ENCODE peak calls at places on chromosomes 12 and 14, in nine cellular contexts. W is ovary, K is A549, X is body of pancreas, U is HCT116, G is tibial nerve, F is IMR-90, N is gastrocnemius medialis, E is testis. H is an unnamed sample.

GRCh38 chr14:96275182-96276112 is 19.4 kb downstream of the BDKRB1 start:
- DNase-seq in E (peak), F (peak), G (peak), W (peak), N (peak), K (peak), X (peak), U (peak), H (peak)

GRCh38 chr12:92938623-92939022 is 9.5 kb upstream of the EEA1 start:
- DNase-seq in E (no peak), X (no peak), N (no peak), G (no peak), K (no peak), F (no peak), U (no peak), W (no peak), H (no peak)

GRCh38 chr12:11743748-11744147 is 94.3 kb downstream of the ETV6 start:
- DNase-seq in E (no peak), K (no peak), U (no peak), W (no peak), F (no peak), G (no peak), N (no peak), X (no peak), H (no peak)

GRCh38 chr14:22819191-22819988 is 4.2 kb upstream of the SLC7A7 start:
- DNase-seq in G (peak), X (peak), U (no peak), W (no peak), F (peak), N (no peak), K (peak), E (no peak), H (no peak)

GRCh38 chr12:67426067-67426466 is 156.9 kb downstream of the CAND1 start:
- DNase-seq in X (peak), G (no peak), K (no peak), U (no peak), E (no peak), N (no peak), W (no peak), F (peak), H (no peak)

GRCh38 chr14:79417961-79418360 is 793.3 kb downstream of the DIO2 start:
- DNase-seq in E (no peak), F (peak), X (no peak), U (no peak), W (no peak), N (no peak), K (no peak), G (no peak), H (no peak)

GRCh38 chr14:54797986-54798385 is 104.6 kb downstream of the GCH1 start:
- DNase-seq in N (no peak), G (no peak), W (no peak), X (no peak), F (no peak), E (no peak), U (no peak), K (no peak), H (no peak)

GRCh38 chr12:95970905-95971304 is 25.2 kb downstream of the HAL start:
- DNase-seq in X (no peak), K (no peak), U (no peak), F (no peak), G (no peak), N (no peak), E (no peak), W (no peak), H (no peak)

GRCh38 chr14:20757963-20758362 is 10.2 kb upstream of the EDDM3B start:
- DNase-seq in K (no peak), U (no peak), W (no peak), X (peak), N (no peak), F (no peak), E (peak), G (peak), H (no peak)

GRCh38 chr14:22865424-22866215 is 5.9 kb upstream of the LRP10 start:
- DNase-seq in N (no peak), K (no peak), F (no peak), E (no peak), G (no peak), U (no peak), W (no peak), X (no peak), H (no peak)

GRCh38 chr14:77645520-77646230 is 29.2 kb upstream of the SPTLC2 start:
- DNase-seq in G (no peak), K (no peak), W (no peak), U (no peak), X (no peak), N (no peak), F (no peak), E (peak), H (no peak)

GRCh38 chr14:85296466-85297210 is 233.3 kb upstream of the FLRT2 start:
- DNase-seq in G (no peak), U (no peak), W (no peak), E (peak), N (no peak), K (peak), F (peak), X (no peak), H (peak)

GRCh38 chr12:125068391-125068790 is 3.2 kb downstream of the AACS start:
- DNase-seq in X (no peak), F (no peak), K (no peak), E (no peak), N (no peak), U (no peak), W (no peak), G (no peak), H (no peak)

GRCh38 chr12:125061229-125061628 is 4.0 kb upstream of the AACS start:
- DNase-seq in G (no peak), E (no peak), X (no peak), U (no peak), K (no peak), N (no peak), F (no peak), W (no peak), H (no peak)

GRCh38 chr12:125065753-125066570 is 727 bp downstream of the AACS start:
- DNase-seq in E (no peak), X (no peak), U (no peak), K (no peak), W (no peak), G (no peak), F (no peak), N (no peak), H (no peak)

GRCh38 chr12:125064492-125064891 is 743 bp upstream of the AACS start:
- DNase-seq in W (no peak), X (no peak), N (no peak), F (no peak), U (no peak), E (no peak), K (no peak), G (no peak), H (no peak)

GRCh38 chr12:125065021-125065752 is at the start of gene AACS:
- DNase-seq in X (peak), F (peak), N (peak), K (peak), U (peak), G (peak), W (peak), E (peak), H (peak)
- TF ChIP-seq POLR2A in X (peak), F (peak), N (peak), K (peak), U (peak), G (no peak), W (no peak), E (no peak), H (peak)

GRCh38 chr12:25591132-25591531 is 38.0 kb upstream of the LMNTD1 start:
- DNase-seq in G (no peak), K (peak), F (no peak), X (no peak), W (no peak), U (no peak), E (no peak), N (no peak), H (no peak)

GRCh38 chr12:25594376-25594775 is 41.3 kb upstream of the LMNTD1 start:
- DNase-seq in N (no peak), F (no peak), X (no peak), U (no peak), K (no peak), W (no peak), E (no peak), G (no peak), H (no peak)

GRCh38 chr12:25587346-25587745 is 34.3 kb upstream of the LMNTD1 start:
- DNase-seq in W (no peak), N (no peak), U (no peak), X (no peak), E (no peak), G (no peak), F (no peak), K (no peak), H (no peak)

GRCh38 chr12:25592725-25593495 is 39.8 kb upstream of the LMNTD1 start:
- DNase-seq in U (no peak), X (no peak), E (no peak), F (no peak), N (no peak), G (no peak), K (no peak), W (no peak), H (no peak)

GRCh38 chr12:25590021-25590721 is 37.1 kb upstream of the LMNTD1 start:
- DNase-seq in E (no peak), U (no peak), K (no peak), G (no peak), N (no peak), F (no peak), X (no peak), W (no peak), H (no peak)
- TF ChIP-seq POLR2A in E (no peak), U (no peak), K (no peak), G (no peak), N (no peak), F (no peak), X (no peak), W (no peak), H (no peak)

GRCh38 chr12:53500776-53501614 is at the start of gene TARBP2:
- DNase-seq in G (peak), X (peak), E (peak), N (peak), W (peak), F (peak), K (peak), U (peak), H (peak)
- TF ChIP-seq POLR2A in G (peak), X (peak), E (no peak), N (peak), W (peak), F (peak), K (peak), U (peak), H (peak)

DNA sequence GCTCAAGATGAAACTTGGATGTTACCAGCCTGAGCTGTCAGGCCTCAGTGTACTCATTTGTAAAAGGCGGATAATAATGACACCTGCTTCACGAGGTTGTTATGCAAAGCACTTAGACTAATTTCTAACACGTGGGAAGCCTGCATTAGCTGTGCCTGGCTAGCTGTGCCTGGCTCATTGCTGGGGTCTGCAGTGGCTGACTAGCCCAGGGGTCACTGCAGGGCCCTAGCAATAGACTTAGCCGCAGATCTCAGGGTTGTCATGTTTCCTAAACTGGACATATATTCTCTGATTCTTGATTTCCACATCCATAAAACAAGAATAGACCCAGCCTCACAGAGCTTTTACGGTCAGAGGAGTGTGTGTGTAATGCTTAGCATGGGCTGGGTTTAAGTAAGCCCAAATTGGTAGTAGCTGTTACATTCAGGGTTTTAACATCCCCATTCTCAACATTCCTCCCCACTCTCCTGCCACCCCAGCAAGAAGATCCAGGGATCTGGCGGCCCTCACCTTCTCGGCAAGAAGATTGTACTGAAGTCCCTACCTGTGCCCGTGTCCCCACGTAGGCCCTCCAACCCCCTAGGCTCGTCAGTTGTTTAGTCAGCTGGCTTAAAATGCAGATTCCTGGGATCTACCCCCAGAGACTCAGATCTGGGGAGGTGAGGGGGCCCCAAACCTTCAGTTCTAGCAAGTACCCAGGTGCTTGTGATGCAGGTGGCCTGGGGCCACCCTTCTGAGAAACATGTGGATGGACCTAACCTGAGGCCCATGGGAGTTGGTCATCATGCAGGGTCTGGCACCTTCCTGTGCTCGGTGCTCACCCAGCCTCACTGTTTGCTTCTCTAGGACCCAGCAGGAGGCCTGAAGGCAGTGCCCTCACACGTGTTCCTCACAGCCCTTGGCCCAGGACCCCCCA is 8.6 kb downstream of the NR4A1 start:
- DNase-seq in U (peak), K (peak), W (peak), F (peak), N (peak), X (no peak), G (no peak), E (no peak), H (no peak)
- TF ChIP-seq POLR2A in U (no peak), K (no peak), W (peak), F (peak), N (peak), X (peak), G (no peak), E (no peak), H (no peak)

GRCh38 chr14:52607061-52607460 is 54.4 kb downstream of the GPR137C start:
- DNase-seq in K (no peak), W (no peak), X (no peak), E (no peak), U (no peak), N (no peak), G (no peak), F (no peak), H (no peak)
- TF ChIP-seq POLR2A in K (no peak), W (no peak), X (no peak), E (no peak), U (no peak), N (no peak), G (no peak), F (no peak), H (no peak)

DNA sequence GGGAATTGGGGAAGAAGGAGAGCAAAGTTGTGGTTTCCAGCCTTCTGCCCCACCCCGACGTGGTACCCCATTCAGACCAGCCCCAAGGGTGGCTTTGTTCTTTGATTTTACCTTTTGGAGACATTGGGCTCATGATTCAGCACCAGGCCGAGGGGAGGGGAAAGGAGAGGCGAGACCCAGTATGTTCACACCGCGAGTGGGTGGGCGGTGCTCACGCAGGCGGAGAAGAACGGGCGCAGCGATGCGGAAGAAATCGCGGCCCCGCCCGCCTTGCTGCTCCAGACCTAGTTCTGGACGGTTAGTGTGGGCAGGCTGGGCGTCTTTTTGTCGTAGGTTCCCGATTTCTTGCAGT is 960 bp downstream of the ATL1 start:
- DNase-seq in G (peak), U (no peak), K (peak), N (peak), W (peak), F (peak), E (peak), X (peak), H (peak)
- TF ChIP-seq POLR2A in G (peak), U (peak), K (peak), N (no peak), W (peak), F (peak), E (no peak), X (peak), H (peak)

DNA sequence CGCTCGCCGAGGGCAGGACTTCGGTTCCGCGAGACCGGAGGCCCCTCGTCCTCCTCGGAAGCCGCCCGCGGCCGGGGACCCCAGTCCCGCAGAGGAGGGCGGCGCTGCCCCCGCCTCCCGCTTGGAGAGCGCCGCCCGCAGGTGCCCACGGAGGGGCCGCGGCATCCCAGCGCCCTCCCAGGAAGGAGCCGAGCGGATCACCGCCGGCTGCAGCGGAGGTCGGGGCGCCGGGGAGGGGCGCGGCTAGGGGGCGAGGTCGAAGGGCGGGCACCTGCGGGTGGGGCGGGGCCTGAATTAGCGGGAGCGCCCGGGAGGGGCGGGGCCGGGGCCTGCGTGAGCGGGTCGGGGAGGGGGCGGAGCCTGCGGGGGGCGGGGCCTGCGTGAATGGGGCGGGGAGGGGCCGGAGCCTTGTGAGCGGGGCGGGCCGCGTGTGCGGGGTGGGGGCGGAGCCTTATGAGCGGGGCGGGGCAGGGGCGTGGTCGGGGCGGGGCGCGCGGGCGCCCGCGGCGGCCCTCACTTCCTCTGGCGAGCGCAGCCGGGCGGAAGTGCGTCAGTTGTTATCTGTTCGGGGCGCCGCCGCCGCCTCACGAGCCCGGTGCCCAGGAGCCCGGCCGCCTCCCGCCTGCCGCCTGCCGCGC is at the start of gene FBRSL1:
- DNase-seq in U (peak), G (peak), E (peak), F (peak), N (peak), K (peak), X (peak), W (peak), H (peak)
- TF ChIP-seq POLR2A in U (no peak), G (no peak), E (no peak), F (no peak), N (peak), K (peak), X (peak), W (no peak), H (peak)

H was measured in H54.